ENCODE peak calls at places on chromosome 5, in nine cellular contexts. O is M059J; W is iris pigment epithelial cell; D is stimulated activated CD4-positive, alpha-beta T cell treated with anti-CD3 and anti-CD28 coated beads, Interleukin-2, amount 100 ng/mL, for 48 hours; M is tibial artery; H is SW480; A is foreskin fibroblast; X is hypothalamus; G is Right ventricle myocardium superior. T is an unnamed sample.

GRCh38 chr5:79077680-79078365 is 8.3 kb downstream of the BHMT2 start:
- DNase-seq in O (peak), W (no peak), D (no peak), M (no peak), H (no peak), A (peak), X (no peak), G (no peak), T (no peak)

GRCh38 chr5:111278824-111279504 is 54.8 kb downstream of the CAMK4 start:
- DNase-seq in O (peak), W (peak), D (peak), M (peak), H (peak), A (peak), X (peak), G (peak), T (peak)

GRCh38 chr5:89893546-89893945 is 516.0 kb downstream of the CETN3 start:
- DNase-seq in O (no peak), W (no peak), D (no peak), M (no peak), H (no peak), A (no peak), X (no peak), G (no peak), T (no peak)

GRCh38 chr5:72584466-72584865 is 77.3 kb upstream of the ZNF366 start:
- DNase-seq in O (peak), W (peak), D (no peak), M (no peak), H (peak), A (peak), X (no peak), G (no peak), T (no peak)

GRCh38 chr5:176438959-176439757 is 9.0 kb upstream of the FAF2 start:
- DNase-seq in O (peak), W (peak), D (no peak), M (no peak), H (peak), A (peak), X (no peak), G (no peak), T (peak)

GRCh38 chr5:5298068-5298633 is 124.3 kb upstream of the ICE1 start:
- DNase-seq in O (no peak), W (no peak), D (no peak), M (no peak), H (peak), A (no peak), X (no peak), G (no peak), T (no peak)

GRCh38 chr5:78495800-78496199 is 135.4 kb downstream of the SCAMP1 start:
- DNase-seq in O (no peak), W (no peak), D (no peak), M (no peak), H (no peak), A (no peak), X (no peak), G (no peak), T (no peak)

GRCh38 chr5:137743031-137743640 is 7.2 kb upstream of the KLHL3 start:
- DNase-seq in O (peak), W (peak), D (peak), M (no peak), H (peak), A (peak), X (peak), G (no peak), T (peak)